ENCODE peak calls at places on chromosomes 3 and 15, in nine cellular contexts. K is tibial artery, A is cardiac muscle cell, E is PC-3, Y is RWPE2, W is right cardiac atrium, F is stomach, G is sigmoid colon, S is transverse colon. Z is an unnamed sample. For H3K9me3, the result is how much of the 10 kb centered on the place peaks cover.

GRCh38 chr3:14703128-14703750 is 28.3 kb downstream of the C3orf20 start:
- DNase-seq in E (no peak), K (no peak), F (no peak), Y (no peak), S (no peak), G (no peak), A (no peak), W (no peak), Z (no peak)

GRCh38 chr15:57158589-57158988 is 217.7 kb upstream of the CGNL1 start:
- DNase-seq in Y (no peak), A (peak), W (no peak), F (no peak), G (no peak), S (no peak), K (no peak), E (peak), Z (no peak)

GRCh38 chr3:73674280-73674679 is 49.5 kb upstream of the PDZRN3 start:
- DNase-seq in A (peak), E (no peak), K (no peak), W (no peak), Y (no peak), S (no peak), G (no peak), F (no peak), Z (no peak)

GRCh38 chr15:32677238-32677750 is 35.8 kb downstream of the SCG5 start:
- DNase-seq in E (no peak), F (no peak), S (no peak), W (no peak), K (no peak), Y (no peak), A (no peak), G (no peak), Z (no peak)

GRCh38 chr3:38646062-38646461 is 3.4 kb downstream of the SCN5A start:
- DNase-seq in E (no peak), G (peak), K (peak), F (no peak), W (no peak), A (no peak), Y (no peak), S (no peak), Z (no peak)

GRCh38 chr3:14602006-14602803 is 49.4 kb upstream of the CCDC174 start:
- DNase-seq in W (no peak), F (no peak), G (no peak), S (no peak), E (peak), Y (no peak), A (no peak), K (peak), Z (no peak)

GRCh38 chr15:57213783-57214366 is 162.4 kb upstream of the CGNL1 start:
- DNase-seq in K (no peak), S (no peak), F (no peak), A (peak), E (peak), W (no peak), Y (no peak), G (no peak), Z (peak)

GRCh38 chr3:176167272-176167671 is 1030.0 kb downstream of the TBL1XR1 start:
- DNase-seq in G (no peak), E (peak), A (no peak), F (no peak), K (no peak), Y (no peak), W (no peak), S (no peak), Z (no peak)

GRCh38 chr3:195165264-195165608 is 105.7 kb downstream of the XXYLT1 start:
- DNase-seq in K (no peak), W (no peak), F (no peak), S (no peak), E (no peak), A (no peak), Y (no peak), G (peak), Z (no peak)

GRCh38 chr3:53192608-53193007 is 31.6 kb downstream of the PRKCD start:
- DNase-seq in A (no peak), Y (no peak), G (no peak), E (no peak), F (no peak), K (no peak), S (peak), W (peak), Z (no peak)
- H3K4me3 ChIP-seq in A (no peak), Y (no peak), G (no peak), E (no peak), F (no peak), K (no peak), S (no peak), W (no peak), Z (no peak)

DNA sequence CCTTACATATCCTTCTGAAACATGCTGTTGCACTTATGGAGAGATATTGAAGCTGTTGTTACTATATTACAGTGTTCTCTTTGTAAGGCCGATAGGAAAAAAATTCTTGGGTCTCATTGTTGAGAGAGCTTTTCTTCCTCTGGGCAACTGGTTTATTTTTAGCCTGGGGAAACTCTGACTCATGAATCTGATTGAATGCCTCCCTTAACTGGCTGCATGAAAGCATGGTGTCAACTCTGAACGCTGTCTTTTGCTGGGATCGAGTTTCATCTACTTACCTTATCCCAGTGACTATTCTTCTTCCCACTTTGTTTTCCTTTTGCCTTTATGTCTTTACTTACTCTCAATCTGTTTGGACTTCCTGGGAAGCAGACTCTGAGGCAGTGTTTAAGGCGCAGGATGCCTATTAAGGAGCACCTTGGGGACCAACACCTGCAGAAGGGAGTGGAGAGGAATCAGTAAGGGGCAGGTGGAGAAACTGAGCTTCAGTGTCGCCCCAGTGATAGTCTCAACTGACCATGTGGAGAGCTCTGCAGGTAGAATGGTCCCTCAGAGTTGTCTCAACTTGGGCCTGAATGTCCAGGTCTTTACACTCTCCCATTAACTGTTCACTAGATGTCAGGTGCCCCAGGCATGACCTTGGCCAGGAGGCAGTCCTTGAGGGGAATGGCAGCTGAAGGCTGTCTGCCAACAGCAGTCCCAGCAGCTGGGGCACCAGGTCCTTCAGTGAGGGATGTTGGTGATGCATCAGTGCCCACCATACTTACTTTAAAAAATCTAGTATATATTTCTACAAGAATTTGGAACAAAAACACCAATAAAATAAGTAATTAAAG is 88.9 kb upstream of the CCNL1 start:
- DNase-seq in W (peak), E (peak), Y (no peak), F (no peak), S (no peak), G (no peak), A (peak), K (no peak), Z (peak)
- H3K27ac ChIP-seq in W (peak), E (peak), Y (no peak), F (peak), S (peak), G (peak), A (peak), K (peak), Z (no peak)

DNA sequence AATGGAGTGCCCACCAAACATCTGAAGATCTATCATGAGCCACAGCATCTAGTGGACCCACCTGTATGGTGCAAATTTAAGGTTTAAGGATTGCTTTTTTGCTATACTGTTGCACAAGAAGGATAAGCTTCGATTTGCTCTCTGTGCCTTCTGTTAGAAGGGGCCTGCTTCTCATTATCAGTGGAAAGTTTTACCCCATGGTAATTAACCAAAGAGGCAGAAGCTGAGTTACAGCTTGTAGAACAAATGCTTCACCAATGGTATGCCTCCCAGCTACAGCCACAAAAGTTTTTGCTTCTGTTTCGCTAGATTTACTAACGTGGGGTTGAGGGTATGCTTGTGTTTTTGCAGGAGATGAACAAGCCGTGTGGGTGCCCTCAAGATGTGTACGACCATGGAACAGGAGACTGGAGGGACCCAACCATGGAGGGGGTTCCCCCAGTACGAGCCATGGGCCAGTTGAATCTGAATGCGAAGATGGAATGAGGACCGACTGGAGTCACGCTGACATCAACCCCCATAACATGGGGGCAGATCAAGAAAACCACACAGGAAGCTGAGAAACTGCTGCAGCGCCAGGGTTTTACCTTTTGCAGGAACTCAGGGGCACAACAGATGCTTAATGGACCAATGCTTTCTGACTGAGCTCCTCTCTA is 43.5 kb downstream of the ACAD9 start:
- DNase-seq in E (no peak), F (no peak), S (no peak), K (peak), W (no peak), Y (no peak), G (no peak), A (no peak), Z (peak)
- H3K9me3 ChIP-seq in E (under half), F (under half), S (under half), K (under half), W (under half), Y (under half), G (under half), A (under half), Z (under half)

DNA sequence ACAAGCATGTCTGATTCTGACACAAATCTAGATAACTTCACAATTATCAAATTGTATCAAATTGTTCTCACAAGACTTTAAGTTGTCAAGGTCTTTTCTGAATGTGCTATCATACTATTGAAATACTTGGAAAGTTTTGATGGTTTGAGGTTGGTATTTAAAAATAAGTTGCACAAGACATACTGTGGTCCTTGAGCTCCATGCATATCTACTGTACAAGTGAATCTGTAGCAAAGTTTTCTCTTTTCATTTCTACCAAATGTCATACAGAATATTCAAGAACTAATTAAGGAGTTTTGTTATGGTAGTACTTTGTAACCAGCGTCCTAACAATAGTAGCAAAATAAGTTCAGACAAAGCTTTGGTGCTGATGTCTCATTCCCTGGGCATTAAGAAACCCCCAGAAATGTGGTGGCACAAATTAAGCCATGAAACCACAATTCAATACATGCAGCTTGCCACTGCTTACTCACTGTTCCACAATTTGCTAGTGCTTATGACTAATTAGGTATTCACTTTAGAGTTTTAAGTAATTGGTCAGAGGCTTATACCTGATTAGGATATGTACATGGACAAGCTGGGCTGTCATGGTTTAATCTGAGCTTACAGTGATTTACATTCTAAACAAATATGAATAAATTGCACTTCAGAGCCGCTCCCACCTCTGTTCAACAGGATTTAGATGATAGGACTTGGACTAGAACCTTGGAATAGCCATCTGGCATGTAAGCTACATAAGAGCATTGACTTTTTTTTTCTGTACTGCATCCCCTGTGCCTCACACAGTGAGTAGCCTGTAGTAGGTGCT is 8.8 kb downstream of the TBC1D23 start:
- DNase-seq in A (peak), G (no peak), E (peak), F (no peak), K (no peak), W (no peak), S (no peak), Y (no peak), Z (no peak)
- H3K4me3 ChIP-seq in A (no peak), G (no peak), E (peak), F (no peak), K (no peak), W (no peak), S (no peak), Y (no peak), Z (no peak)

DNA sequence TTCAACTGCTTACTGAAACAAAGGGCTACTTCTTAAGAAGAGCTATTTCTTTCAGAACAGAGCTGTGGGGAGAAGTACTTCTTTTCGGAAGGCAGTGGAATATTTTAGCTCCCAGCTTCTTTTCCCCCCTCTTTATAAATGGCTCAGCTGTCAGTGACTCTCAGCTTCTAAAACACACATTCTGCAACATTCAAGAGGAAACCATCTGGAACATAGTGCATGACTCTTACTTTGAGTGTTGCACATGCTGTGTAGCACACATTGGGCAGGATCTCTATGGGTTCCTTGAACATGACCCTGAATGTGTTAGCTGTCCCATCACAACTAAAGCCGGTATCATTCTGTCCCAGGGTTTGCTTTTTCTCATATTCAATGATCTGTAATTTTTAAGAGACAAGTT is 7.0 kb upstream of the C15orf40 start:
- DNase-seq in K (no peak), W (no peak), S (no peak), Y (no peak), G (no peak), A (no peak), F (no peak), E (no peak), Z (no peak)
- H3K27ac ChIP-seq in K (no peak), W (no peak), S (no peak), Y (no peak), G (no peak), A (no peak), F (no peak), E (no peak), Z (no peak)

DNA sequence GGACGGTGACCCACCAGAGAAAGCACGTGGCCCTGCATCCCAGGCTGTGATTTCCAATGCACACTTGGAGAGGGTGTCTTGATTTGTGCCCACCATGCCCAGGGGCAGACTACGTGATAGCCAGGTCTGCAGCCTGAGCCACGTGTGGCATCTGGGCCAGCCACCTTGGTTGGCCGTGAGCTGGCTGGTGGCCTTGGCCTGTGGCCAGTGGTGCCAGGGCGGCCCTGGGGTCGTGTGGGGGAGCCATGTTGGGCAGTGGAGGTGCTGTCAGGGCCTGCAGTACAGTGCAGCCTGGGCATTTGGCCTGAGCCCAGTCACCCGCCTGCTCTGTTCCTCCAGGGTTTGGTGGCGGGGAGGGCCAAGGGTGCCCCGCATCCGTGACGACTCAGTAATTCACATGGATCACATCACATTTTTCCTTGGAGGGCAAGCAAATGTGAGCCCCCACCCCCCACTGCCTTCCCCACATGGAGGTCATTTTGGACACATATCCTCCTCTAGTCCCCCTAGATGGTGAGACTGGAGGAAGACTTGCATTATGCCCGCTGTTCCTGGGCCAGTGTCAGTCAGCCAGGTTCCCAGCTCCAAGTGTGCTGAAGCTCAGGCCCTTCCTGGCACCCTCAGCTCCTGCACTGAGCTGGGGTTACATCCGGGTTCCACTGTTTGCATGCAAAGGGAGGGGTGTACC is 201.4 kb downstream of the UBE3A start:
- DNase-seq in Y (peak), A (no peak), F (no peak), E (no peak), K (peak), S (no peak), G (peak), W (peak), Z (no peak)
- H3K9me3 ChIP-seq in Y (half or more), A (under half), F (half or more), E (under half), K (half or more), S (under half), G (under half), W (under half), Z (under half)

GRCh38 chr3:187773233-187773962 is 28.1 kb upstream of the BCL6 start:
- DNase-seq in K (no peak), A (no peak), W (no peak), F (no peak), G (no peak), S (no peak), Y (no peak), E (no peak), Z (no peak)
- H3K4me3 ChIP-seq in K (no peak), A (no peak), W (no peak), F (no peak), G (no peak), S (no peak), Y (no peak), E (no peak), Z (no peak)

GRCh38 chr3:149330609-149331008 is 2.8 kb downstream of the TM4SF18 start:
- DNase-seq in Y (no peak), W (no peak), F (no peak), G (no peak), E (peak), K (no peak), A (no peak), S (no peak), Z (no peak)
- H3K27ac ChIP-seq in Y (no peak), W (no peak), F (no peak), G (no peak), E (peak), K (no peak), A (no peak), S (no peak), Z (no peak)

GRCh38 chr3:134527037-134527436 is 41.2 kb downstream of the CEP63 start:
- DNase-seq in F (no peak), A (peak), G (no peak), W (no peak), Y (peak), S (no peak), K (no peak), E (no peak), Z (no peak)

GRCh38 chr3:134526319-134526718 is 40.5 kb downstream of the CEP63 start:
- DNase-seq in G (no peak), W (no peak), Y (no peak), F (no peak), A (no peak), K (no peak), E (no peak), S (no peak), Z (no peak)

GRCh38 chr3:134517796-134518195 is 31.9 kb downstream of the CEP63 start:
- DNase-seq in Y (no peak), S (no peak), E (no peak), F (no peak), K (no peak), G (no peak), W (no peak), A (peak), Z (no peak)

GRCh38 chr3:134525293-134525692 is 39.4 kb downstream of the CEP63 start:
- DNase-seq in A (no peak), F (no peak), Y (no peak), W (no peak), E (no peak), K (no peak), S (no peak), G (no peak), Z (no peak)

DNA sequence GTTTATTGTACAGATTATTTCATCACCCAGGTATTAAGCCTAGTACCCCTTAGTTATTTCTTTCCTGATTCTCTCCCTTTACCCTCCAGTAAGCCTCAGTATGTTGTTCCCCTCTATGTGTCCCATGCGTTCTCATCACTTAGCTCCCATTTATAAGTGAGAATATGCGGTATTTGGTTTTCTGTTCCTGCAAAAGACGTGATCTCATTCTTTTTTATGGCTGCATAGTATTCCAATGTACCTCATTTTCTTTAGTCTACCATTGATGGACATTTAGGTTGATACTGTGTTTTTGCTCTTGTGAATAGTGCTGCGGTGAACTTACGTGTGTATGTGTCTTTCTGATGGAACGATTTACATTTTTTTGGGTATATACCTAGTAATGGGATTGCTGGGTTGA is 36.7 kb downstream of the CEP63 start:
- DNase-seq in F (no peak), E (no peak), W (no peak), K (no peak), G (no peak), A (no peak), S (no peak), Y (no peak), Z (no peak)
- H3K9me3 ChIP-seq in F (under half), E (under half), W (under half), K (under half), G (under half), A (under half), S (under half), Y (under half), Z (under half)

Z was measured in small intestine.